ENCODE peak calls at places on chromosomes 13 and 19, in ten cellular contexts. B is endodermal cell, H is AG04449, W is breast epithelium, Y is brain microvascular endothelial cell, R is thoracic aorta, V is neural crest cell, U is osteoblast, M is A673, C is heart left ventricle. E is an unnamed sample.

GRCh38 chr13:113506025-113506685 is 15.6 kb upstream of the DCUN1D2 start:
- DNase-seq in V (no peak), B (no peak), Y (no peak), W (no peak), R (no peak), H (no peak), C (no peak), M (peak), U (peak), E (no peak)

GRCh38 chr13:110561335-110562033 is at the start of gene RAB20:
- DNase-seq in B (peak), U (peak), V (peak), R (peak), H (no peak), W (peak), M (peak), C (peak), Y (peak), E (peak)

GRCh38 chr19:42601811-42602443 is 7.2 kb upstream of the CEACAM8 start:
- DNase-seq in C (no peak), M (peak), V (peak), Y (peak), R (no peak), U (peak), H (no peak), W (no peak), B (peak), E (peak)

GRCh38 chr13:111396457-111396856 is 76.0 kb downstream of the TEX29 start:
- DNase-seq in H (no peak), Y (no peak), W (no peak), C (no peak), M (no peak), R (no peak), V (no peak), B (peak), U (no peak), E (peak)

GRCh38 chr19:54339646-54340358 is 840 bp upstream of the LILRA4 start:
- DNase-seq in C (no peak), U (no peak), R (no peak), Y (no peak), M (no peak), B (no peak), H (no peak), V (no peak), W (no peak), E (no peak)

GRCh38 chr13:81393110-81393509 is 1052.2 kb upstream of the SPRY2 start:
- DNase-seq in C (no peak), W (no peak), Y (no peak), U (no peak), B (no peak), V (no peak), M (no peak), H (no peak), R (no peak), E (no peak)

GRCh38 chr19:19538077-19538764 is at the start of gene CILP2:
- DNase-seq in M (peak), W (peak), B (peak), V (peak), H (no peak), U (peak), Y (no peak), C (no peak), R (no peak), E (peak)

GRCh38 chr19:42287017-42287825 is 14.7 kb upstream of the PRR19 start:
- DNase-seq in C (no peak), W (no peak), R (no peak), V (no peak), H (no peak), Y (no peak), U (no peak), B (no peak), M (no peak), E (peak)

GRCh38 chr13:97212540-97213146 is 9.5 kb upstream of the MBNL2 start:
- DNase-seq in H (no peak), B (peak), W (no peak), M (peak), Y (peak), R (no peak), C (no peak), U (no peak), V (no peak), E (no peak)
- TF ChIP-seq CTCF in H (peak), B (peak), W (peak), M (peak), Y (peak), R (peak), C (peak), U (peak), V (peak), E (peak)

GRCh38 chr19:21505459-21506393 is at the start of gene ZNF429:
- DNase-seq in H (peak), B (peak), U (peak), C (peak), W (peak), R (peak), Y (peak), M (peak), V (peak), E (peak)
- TF ChIP-seq CTCF in H (no peak), B (no peak), U (no peak), C (peak), W (peak), R (no peak), Y (no peak), M (no peak), V (no peak), E (peak)

GRCh38 chr13:44573790-44574465 is 2.2 kb downstream of the TSC22D1 start:
- DNase-seq in M (peak), H (no peak), W (no peak), B (peak), C (no peak), V (no peak), U (peak), R (no peak), Y (peak), E (peak)
- TF ChIP-seq CTCF in M (peak), H (peak), W (peak), B (peak), C (peak), V (peak), U (peak), R (peak), Y (peak), E (peak)

DNA sequence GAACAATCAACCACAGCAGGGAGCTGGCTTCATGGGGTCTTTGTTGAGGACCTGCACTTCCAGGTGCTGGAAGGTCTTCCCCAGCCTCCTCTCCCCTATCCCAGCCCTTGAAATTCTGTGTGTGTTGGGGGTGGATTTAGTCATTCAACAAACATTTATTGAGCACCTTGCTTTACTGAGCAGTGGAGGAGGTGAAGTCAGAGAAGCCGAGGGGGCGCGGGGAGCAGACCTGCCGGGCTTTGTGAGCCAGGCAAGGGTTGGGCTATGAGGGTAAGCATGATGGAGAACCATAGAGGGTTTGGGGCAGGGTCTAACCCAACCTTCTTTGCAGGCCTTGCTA is 3.5 kb upstream of the C19orf85 start:
- DNase-seq in M (no peak), H (no peak), B (no peak), R (no peak), W (no peak), V (no peak), U (no peak), Y (no peak), C (no peak), E (no peak)
- TF ChIP-seq CTCF in M (peak), H (no peak), B (no peak), R (peak), W (no peak), V (no peak), U (peak), Y (no peak), C (no peak), E (no peak)

GRCh38 chr19:16441661-16442071 is 30.1 kb downstream of the EPS15L1 start:
- DNase-seq in C (no peak), U (no peak), Y (no peak), B (peak), M (peak), V (peak), W (no peak), H (no peak), R (no peak), E (peak)
- TF ChIP-seq CTCF in C (peak), U (peak), Y (peak), B (peak), M (peak), V (peak), W (no peak), H (peak), R (no peak), E (peak)

GRCh38 chr19:387777-388176 is 21.2 kb downstream of the C2CD4C start:
- DNase-seq in U (no peak), M (no peak), V (no peak), Y (no peak), B (no peak), W (no peak), R (no peak), C (no peak), H (no peak), E (no peak)

GRCh38 chr19:383040-383439 is 25.9 kb downstream of the C2CD4C start:
- DNase-seq in C (no peak), U (peak), Y (no peak), W (no peak), R (no peak), H (no peak), M (no peak), B (no peak), V (no peak), E (no peak)

GRCh38 chr19:379796-380195 is 29.2 kb downstream of the C2CD4C start:
- DNase-seq in C (no peak), R (no peak), U (peak), Y (no peak), H (no peak), V (no peak), M (no peak), W (no peak), B (no peak), E (no peak)

GRCh38 chr19:384801-385169 is 24.2 kb downstream of the C2CD4C start:
- DNase-seq in C (no peak), M (no peak), B (no peak), Y (no peak), H (no peak), W (no peak), R (no peak), U (no peak), V (no peak), E (no peak)

DNA sequence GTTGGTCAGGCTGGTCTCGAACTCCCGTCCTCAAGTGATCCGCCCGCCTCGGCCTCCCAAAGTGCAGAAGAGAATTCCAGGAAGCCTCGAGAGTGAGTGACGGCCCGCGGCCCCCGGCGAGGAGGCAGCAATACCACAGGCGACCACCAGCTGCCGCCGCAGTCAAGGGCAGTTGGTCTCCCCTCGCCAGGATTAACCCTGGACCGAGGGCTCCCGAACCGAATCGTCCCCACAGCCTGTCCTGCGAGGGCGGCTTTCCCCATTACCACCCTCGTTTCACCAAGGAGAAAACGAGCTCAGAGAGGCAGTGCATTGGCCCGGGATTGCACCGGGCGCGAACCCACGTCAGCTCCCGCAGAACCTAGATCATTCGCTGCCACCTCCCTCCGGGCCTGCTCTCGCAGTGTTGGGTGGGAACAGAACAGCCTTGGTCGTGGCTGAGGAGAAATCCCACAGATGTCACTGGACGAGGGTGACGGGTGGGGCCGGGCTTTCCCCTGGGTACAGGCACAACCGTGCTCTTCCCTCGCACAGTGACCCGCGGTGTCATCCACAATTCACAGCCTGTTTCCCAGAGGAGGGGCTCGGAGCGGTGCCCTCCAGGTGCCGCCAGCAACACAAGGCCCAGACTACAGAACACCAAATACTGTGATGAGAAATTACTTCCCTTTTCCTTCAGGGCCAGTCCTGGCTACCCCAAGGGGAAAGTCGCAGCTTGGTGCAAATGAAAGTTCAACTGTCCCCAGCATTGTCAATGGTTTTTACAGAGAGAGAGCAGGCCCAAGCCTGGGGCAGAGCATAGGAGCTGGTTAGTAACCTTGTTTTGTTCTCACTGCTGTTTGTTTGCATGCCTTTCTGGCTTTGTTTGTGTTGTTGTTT is 24.8 kb downstream of the C2CD4C start:
- DNase-seq in C (no peak), B (peak), V (peak), M (peak), H (no peak), U (peak), W (peak), R (no peak), Y (no peak), E (peak)
- TF ChIP-seq CTCF in C (peak), B (peak), V (peak), M (peak), H (peak), U (peak), W (no peak), R (peak), Y (peak), E (peak)

DNA sequence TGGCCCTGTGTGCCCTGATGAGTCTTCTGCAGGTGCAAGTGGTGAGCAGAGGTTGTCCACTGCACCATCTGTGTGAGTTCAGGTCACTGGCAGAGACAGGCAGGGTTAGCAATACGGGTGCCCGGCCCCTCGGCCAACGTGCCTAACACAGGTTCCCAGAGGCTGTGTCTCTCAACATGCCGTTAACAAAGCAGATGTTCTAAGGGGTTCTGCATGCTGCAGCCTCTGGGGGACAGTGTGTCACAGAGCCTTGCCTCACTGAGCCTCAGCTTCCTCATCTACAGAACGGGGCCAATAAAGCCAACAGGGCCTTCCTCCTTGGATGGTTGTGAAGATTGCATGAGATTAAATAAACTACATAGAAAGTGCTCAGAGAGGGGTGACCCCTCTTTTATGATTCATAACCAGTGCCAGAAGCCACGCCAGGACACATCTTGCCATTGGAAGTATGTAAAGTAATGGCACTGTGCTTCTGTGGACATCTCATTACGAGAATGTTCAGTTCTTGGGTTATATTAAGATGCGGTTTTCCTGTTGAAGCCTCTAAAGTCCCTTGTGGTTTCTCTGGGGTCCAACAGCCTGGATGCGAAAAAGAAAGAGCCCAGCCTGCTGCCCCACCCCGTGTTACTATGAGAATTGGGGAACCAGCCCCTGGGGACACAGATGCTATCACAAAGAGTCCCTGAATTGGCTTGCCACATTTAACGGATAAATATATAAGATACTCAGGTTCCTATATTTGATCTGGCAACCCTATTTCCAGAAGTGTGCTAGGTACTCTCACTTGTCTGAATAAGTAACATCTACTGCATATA is 11.2 kb upstream of the ARHGEF18 start:
- DNase-seq in M (no peak), V (no peak), U (no peak), H (no peak), B (no peak), R (no peak), W (no peak), C (no peak), Y (no peak), E (no peak)
- TF ChIP-seq CTCF in M (no peak), V (no peak), U (no peak), H (no peak), B (no peak), R (no peak), W (no peak), C (no peak), Y (no peak), E (no peak)

DNA sequence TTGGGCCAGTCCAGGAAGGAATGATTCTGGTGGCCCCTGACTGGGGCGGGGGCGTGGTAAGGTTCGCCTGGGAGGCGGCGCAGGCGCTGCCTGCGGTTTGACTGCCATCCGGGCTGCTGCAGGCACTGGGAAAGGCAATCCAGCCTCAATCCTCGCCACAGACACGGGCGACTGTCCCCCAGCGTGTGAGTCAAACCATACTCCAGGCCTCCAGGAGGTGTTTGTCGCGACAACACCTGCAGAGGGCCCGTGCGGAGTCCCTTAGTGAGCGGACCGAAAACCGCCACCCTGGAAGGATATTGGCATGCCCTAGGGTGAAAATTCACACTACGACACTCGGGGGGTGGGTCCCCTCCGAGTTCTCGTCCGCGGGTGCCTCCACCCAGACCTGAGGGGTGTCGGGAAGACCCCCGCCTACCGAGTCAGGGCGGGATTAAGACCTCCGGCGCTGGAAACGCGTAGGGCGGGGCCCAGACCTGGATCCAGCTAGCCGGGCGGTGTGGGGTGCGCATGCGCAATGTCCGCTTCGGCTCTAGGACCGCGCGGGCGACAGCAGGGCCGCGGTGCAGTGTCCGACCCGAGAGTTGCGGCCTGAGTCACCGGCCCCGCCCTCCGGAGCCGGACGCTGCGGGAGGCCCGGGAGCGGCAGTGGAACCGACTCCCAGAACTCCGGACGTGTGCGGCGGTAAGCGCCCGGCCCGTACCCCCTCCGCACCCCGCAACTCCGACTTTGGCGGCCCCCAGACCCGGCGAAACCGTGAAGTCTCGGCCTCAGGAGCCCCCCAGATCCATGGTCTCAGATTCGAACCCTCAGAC is at the start of gene CAPNS1:
- DNase-seq in B (peak), V (peak), U (peak), C (peak), W (peak), R (peak), M (peak), H (peak), Y (peak), E (peak)
- TF ChIP-seq CTCF in B (peak), V (peak), U (no peak), C (peak), W (no peak), R (peak), M (peak), H (no peak), Y (peak), E (peak)

E was measured in H9.